ENCODE peak calls at places on chromosome 6, in four cellular contexts. One of them, this sample, is unnamed.

GRCh38 chr6:149990672-149991402 is 27.1 kb downstream of the ULBP1 start:
- DNase-seq in HepG2: no peak
- DNase-seq in SK-N-SH: peak
- DNase-seq in OCI-LY7: peak
- DNase-seq in this sample: peak

GRCh38 chr6:88866856-88867255 is 96.6 kb downstream of the RNGTT start:
- DNase-seq in SK-N-SH: no peak
- DNase-seq in OCI-LY7: no peak
- DNase-seq in HepG2: no peak
- DNase-seq in this sample: no peak

GRCh38 chr6:43644940-43645612 is at the start of gene RSPH9:
- DNase-seq in OCI-LY7: no peak
- DNase-seq in SK-N-SH: peak
- DNase-seq in HepG2: no peak
- DNase-seq in this sample: peak

GRCh38 chr6:13461805-13462204 is 25.6 kb downstream of the GFOD1 start:
- DNase-seq in OCI-LY7: no peak
- DNase-seq in HepG2: no peak
- DNase-seq in SK-N-SH: no peak
- DNase-seq in this sample: no peak

GRCh38 chr6:124132256-124132655 is 328.6 kb downstream of the NKAIN2 start:
- DNase-seq in OCI-LY7: no peak
- DNase-seq in HepG2: no peak
- DNase-seq in SK-N-SH: no peak
- DNase-seq in this sample: no peak

GRCh38 chr6:156729248-156729647 is 47.9 kb upstream of the ARID1B start:
- DNase-seq in OCI-LY7: no peak
- DNase-seq in HepG2: no peak
- DNase-seq in SK-N-SH: no peak
- DNase-seq in this sample: no peak

GRCh38 chr6:15264902-15265761 is 19.3 kb downstream of the JARID2 start:
- DNase-seq in SK-N-SH: no peak
- DNase-seq in OCI-LY7: peak
- DNase-seq in HepG2: no peak
- DNase-seq in this sample: no peak

GRCh38 chr6:78483546-78483945 is 383.8 kb upstream of the IRAK1BP1 start:
- DNase-seq in HepG2: no peak
- DNase-seq in OCI-LY7: no peak
- DNase-seq in SK-N-SH: no peak
- DNase-seq in this sample: no peak

GRCh38 chr6:83192456-83192855 is 609 bp downstream of the PGM3 start:
- DNase-seq in OCI-LY7: no peak
- DNase-seq in HepG2: no peak
- DNase-seq in SK-N-SH: no peak
- DNase-seq in this sample: no peak

GRCh38 chr6:125985522-125985921 is 818 bp upstream of the TRMT11 start:
- DNase-seq in SK-N-SH: no peak
- DNase-seq in HepG2: peak
- DNase-seq in OCI-LY7: no peak
- DNase-seq in this sample: no peak

GRCh38 chr6:134002821-134003220 is 49.6 kb downstream of the SLC2A12 start:
- DNase-seq in SK-N-SH: no peak
- DNase-seq in HepG2: no peak
- DNase-seq in OCI-LY7: no peak
- DNase-seq in this sample: no peak

GRCh38 chr6:56348578-56348977 is 101.2 kb upstream of the COL21A1 start:
- DNase-seq in SK-N-SH: no peak
- DNase-seq in OCI-LY7: no peak
- DNase-seq in HepG2: no peak
- DNase-seq in this sample: no peak

GRCh38 chr6:12751694-12752304 is 35.2 kb downstream of the PHACTR1 start:
- DNase-seq in SK-N-SH: no peak
- DNase-seq in HepG2: peak
- DNase-seq in OCI-LY7: peak
- DNase-seq in this sample: peak

GRCh38 chr6:71250050-71250689 is 38.4 kb upstream of the OGFRL1 start:
- DNase-seq in HepG2: no peak
- DNase-seq in SK-N-SH: no peak
- DNase-seq in OCI-LY7: peak
- DNase-seq in this sample: no peak

GRCh38 chr6:36329798-36330291 is 6.8 kb downstream of the BNIP5 start:
- DNase-seq in OCI-LY7: no peak
- DNase-seq in SK-N-SH: no peak
- DNase-seq in HepG2: no peak
- DNase-seq in this sample: no peak

GRCh38 chr6:89281779-89282246 is 33.3 kb downstream of the GABRR2 start:
- DNase-seq in SK-N-SH: peak
- DNase-seq in HepG2: peak
- DNase-seq in OCI-LY7: peak
- DNase-seq in this sample: no peak

GRCh38 chr6:42088101-42088591 is 37.8 kb downstream of the TAF8 start:
- DNase-seq in OCI-LY7: no peak
- DNase-seq in SK-N-SH: no peak
- DNase-seq in HepG2: no peak
- DNase-seq in this sample: no peak

GRCh38 chr6:35295036-35295435 is 2.6 kb upstream of the DEF6 start:
- DNase-seq in OCI-LY7: no peak
- DNase-seq in SK-N-SH: no peak
- DNase-seq in HepG2: no peak
- DNase-seq in this sample: no peak

GRCh38 chr6:122701666-122702065 is 77.8 kb upstream of the FABP7 start:
- DNase-seq in HepG2: no peak
- DNase-seq in OCI-LY7: no peak
- DNase-seq in SK-N-SH: no peak
- DNase-seq in this sample: no peak

GRCh38 chr6:10393544-10394225 is 21.2 kb downstream of the TFAP2A start:
- DNase-seq in OCI-LY7: no peak
- DNase-seq in HepG2: no peak
- DNase-seq in SK-N-SH: no peak
- DNase-seq in this sample: no peak

GRCh38 chr6:166624275-166624674 is 2.8 kb downstream of the RPS6KA2 start:
- DNase-seq in OCI-LY7: peak
- DNase-seq in SK-N-SH: no peak
- DNase-seq in HepG2: no peak
- DNase-seq in this sample: peak

GRCh38 chr6:90940812-90941481 is 354.1 kb upstream of the MAP3K7 start:
- DNase-seq in HepG2: peak
- DNase-seq in OCI-LY7: peak
- DNase-seq in SK-N-SH: peak
- DNase-seq in this sample: peak

GRCh38 chr6:139325003-139325600 is 33.3 kb upstream of the TXLNB start:
- DNase-seq in OCI-LY7: peak
- DNase-seq in HepG2: no peak
- DNase-seq in SK-N-SH: no peak
- DNase-seq in this sample: no peak

GRCh38 chr6:92962846-92963245 is 456.5 kb downstream of the EPHA7 start:
- DNase-seq in SK-N-SH: no peak
- DNase-seq in HepG2: no peak
- DNase-seq in OCI-LY7: no peak
- DNase-seq in this sample: no peak

GRCh38 chr6:56250266-56250665 is 2.9 kb upstream of the COL21A1 start:
- DNase-seq in SK-N-SH: no peak
- DNase-seq in HepG2: no peak
- DNase-seq in OCI-LY7: no peak
- DNase-seq in this sample: no peak

GRCh38 chr6:116682334-116682712 is 1.3 kb downstream of the KPNA5 start:
- DNase-seq in HepG2: no peak
- DNase-seq in SK-N-SH: peak
- DNase-seq in OCI-LY7: peak
- DNase-seq in this sample: peak

GRCh38 chr6:40932953-40933352 is 106.1 kb downstream of the UNC5CL start:
- DNase-seq in SK-N-SH: no peak
- DNase-seq in OCI-LY7: no peak
- DNase-seq in HepG2: no peak
- DNase-seq in this sample: no peak

GRCh38 chr6:40930555-40930954 is 108.5 kb downstream of the UNC5CL start:
- DNase-seq in OCI-LY7: no peak
- DNase-seq in HepG2: no peak
- DNase-seq in SK-N-SH: no peak
- DNase-seq in this sample: peak

GRCh38 chr6:40933864-40934263 is 105.2 kb downstream of the UNC5CL start:
- DNase-seq in OCI-LY7: no peak
- DNase-seq in SK-N-SH: no peak
- DNase-seq in HepG2: no peak
- DNase-seq in this sample: no peak

GRCh38 chr6:40931927-40932326 is 107.1 kb downstream of the UNC5CL start:
- DNase-seq in HepG2: no peak
- DNase-seq in OCI-LY7: no peak
- DNase-seq in SK-N-SH: no peak
- DNase-seq in this sample: no peak

DNA sequence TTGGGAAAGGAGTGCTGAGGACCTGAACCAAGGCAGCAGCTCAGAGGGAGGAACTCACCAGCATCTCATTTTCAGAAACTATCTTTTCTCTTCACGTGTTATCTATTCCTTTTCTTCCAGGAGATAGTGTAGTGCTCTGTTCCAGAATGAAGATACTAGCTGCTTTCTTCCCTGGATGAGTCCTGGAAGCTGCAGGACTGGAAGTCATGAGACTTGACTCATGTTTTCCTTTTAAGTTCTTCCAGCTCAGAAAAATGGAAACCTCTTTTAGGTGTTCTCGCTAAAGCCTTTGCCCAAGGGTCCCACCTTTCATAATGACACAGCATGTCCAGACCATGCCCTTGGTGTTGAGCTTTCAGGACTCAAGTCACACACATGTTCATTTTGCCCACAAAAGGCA is 106.7 kb downstream of the UNC5CL start:
- DNase-seq in OCI-LY7: no peak
- DNase-seq in SK-N-SH: no peak
- DNase-seq in HepG2: no peak
- DNase-seq in this sample: no peak
- H2AFZ ChIP-seq in OCI-LY7: no peak
- H2AFZ ChIP-seq in SK-N-SH: no peak
- H2AFZ ChIP-seq in HepG2: no peak
- H2AFZ ChIP-seq in this sample: no peak

GRCh38 chr6:101178748-101179147 is 214.8 kb upstream of the GRIK2 start:
- DNase-seq in SK-N-SH: no peak
- DNase-seq in OCI-LY7: no peak
- DNase-seq in HepG2: no peak
- DNase-seq in this sample: no peak
- H3K4me2 ChIP-seq in SK-N-SH: no peak
- H3K4me2 ChIP-seq in OCI-LY7: no peak
- H3K4me2 ChIP-seq in HepG2: no peak
- H3K4me2 ChIP-seq in this sample: no peak

DNA sequence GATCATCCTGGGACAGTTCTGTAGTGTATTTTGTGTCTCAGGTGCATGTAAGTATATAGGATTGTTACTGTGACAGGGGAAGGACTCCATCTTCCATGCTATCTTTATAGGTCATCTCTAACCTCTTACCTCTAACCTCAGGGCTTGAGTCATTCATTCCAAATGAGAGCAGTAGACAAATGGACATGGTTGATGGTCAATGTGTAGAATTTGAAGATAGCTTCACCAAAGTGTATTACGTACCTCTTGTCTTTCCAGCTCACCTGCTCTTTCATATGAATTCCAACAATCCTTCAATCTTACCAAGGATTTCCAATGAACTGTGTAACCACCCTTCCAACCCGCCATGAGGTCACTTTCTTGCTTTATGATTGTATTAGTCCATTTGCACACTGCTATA is 8.7 kb upstream of the ADGRG6 start:
- DNase-seq in HepG2: no peak
- DNase-seq in OCI-LY7: no peak
- DNase-seq in SK-N-SH: no peak
- DNase-seq in this sample: no peak
- H2AFZ ChIP-seq in HepG2: no peak
- H2AFZ ChIP-seq in OCI-LY7: no peak
- H2AFZ ChIP-seq in SK-N-SH: no peak
- H2AFZ ChIP-seq in this sample: no peak

GRCh38 chr6:169991913-169992312 is 240.5 kb downstream of the ERMARD start:
- DNase-seq in HepG2: no peak
- DNase-seq in SK-N-SH: no peak
- DNase-seq in OCI-LY7: no peak
- DNase-seq in this sample: no peak
- H3K4me2 ChIP-seq in HepG2: no peak
- H3K4me2 ChIP-seq in SK-N-SH: no peak
- H3K4me2 ChIP-seq in OCI-LY7: no peak
- H3K4me2 ChIP-seq in this sample: no peak

DNA sequence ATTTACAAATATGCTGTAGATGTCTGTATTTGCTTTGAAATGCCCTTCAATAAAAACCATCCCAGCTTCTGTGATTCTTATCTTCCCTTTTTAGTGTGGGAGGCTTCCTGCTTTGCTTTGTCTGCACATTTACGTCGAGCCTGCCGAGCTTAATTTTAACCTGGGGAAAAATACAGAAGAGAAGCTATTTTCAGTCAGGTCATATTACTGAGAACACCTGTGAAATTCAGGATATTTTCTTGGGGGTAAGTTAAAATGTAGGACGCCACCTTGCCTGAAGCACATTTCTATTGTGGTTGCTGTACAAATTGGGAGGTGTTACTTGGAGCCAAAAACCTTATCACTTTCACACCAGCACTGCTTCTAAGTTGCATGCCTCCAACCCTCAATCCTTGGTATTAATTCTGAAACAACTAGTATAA is 43.6 kb upstream of the FUCA2 start:
- DNase-seq in HepG2: no peak
- DNase-seq in SK-N-SH: peak
- DNase-seq in OCI-LY7: no peak
- DNase-seq in this sample: no peak
- H2AFZ ChIP-seq in HepG2: peak
- H2AFZ ChIP-seq in SK-N-SH: peak
- H2AFZ ChIP-seq in OCI-LY7: no peak
- H2AFZ ChIP-seq in this sample: peak

GRCh38 chr6:2807342-2808090 is 34.1 kb downstream of the SERPINB1 start:
- DNase-seq in HepG2: no peak
- DNase-seq in SK-N-SH: no peak
- DNase-seq in OCI-LY7: no peak
- DNase-seq in this sample: no peak

GRCh38 chr6:2809015-2809414 is 32.6 kb downstream of the SERPINB1 start:
- DNase-seq in SK-N-SH: no peak
- DNase-seq in OCI-LY7: no peak
- DNase-seq in HepG2: peak
- DNase-seq in this sample: no peak

GRCh38 chr6:2806664-2807063 is 35.0 kb downstream of the SERPINB1 start:
- DNase-seq in OCI-LY7: no peak
- DNase-seq in HepG2: no peak
- DNase-seq in SK-N-SH: no peak
- DNase-seq in this sample: no peak

GRCh38 chr6:2812695-2813094 is 29.0 kb downstream of the SERPINB1 start:
- DNase-seq in OCI-LY7: no peak
- DNase-seq in SK-N-SH: no peak
- DNase-seq in HepG2: no peak
- DNase-seq in this sample: no peak

GRCh38 chr6:2810092-2810671 is 31.5 kb downstream of the SERPINB1 start:
- DNase-seq in SK-N-SH: no peak
- DNase-seq in OCI-LY7: no peak
- DNase-seq in HepG2: no peak
- DNase-seq in this sample: peak
- H3K4me2 ChIP-seq in SK-N-SH: no peak
- H3K4me2 ChIP-seq in OCI-LY7: no peak
- H3K4me2 ChIP-seq in HepG2: no peak
- H3K4me2 ChIP-seq in this sample: peak